ENCODE peak calls at places on chromosomes 2 and 18, in nine cellular contexts. T is coronary artery, E is lung, Z is K562, A is WERI-Rb-1, N is prostate gland, G is GM23338, D is BJ, B is PC-3. O is an unnamed sample.

GRCh38 chr2:100741880-100742814 is 77.8 kb upstream of the NPAS2 start:
- DNase-seq in T (no peak), E (peak; percentile 45), Z (no peak), A (no peak), N (no peak), G (no peak), D (peak; percentile 99), B (peak; percentile 79), O (peak; percentile 88)

GRCh38 chr18:32177530-32177929 is 12.3 kb upstream of the MEP1B start:
- DNase-seq in T (no peak), E (no peak), Z (no peak), A (no peak), N (no peak), G (no peak), D (no peak), B (no peak), O (no peak)

GRCh38 chr2:108364676-108365297 is 13.0 kb upstream of the SULT1C4 start:
- DNase-seq in T (no peak), E (no peak), Z (no peak), A (no peak), N (no peak), G (no peak), D (no peak), B (no peak), O (peak; percentile 56)

GRCh38 chr18:34592961-34593382 is 117.1 kb upstream of the DTNA start:
- DNase-seq in T (peak; percentile 85), E (peak; percentile 34), Z (no peak), A (no peak), N (peak; percentile 14), G (peak; percentile 75), D (no peak), B (no peak), O (no peak)

GRCh38 chr2:27753744-27754588 is 17.6 kb upstream of the MRPL33 start:
- DNase-seq in T (no peak), E (peak; percentile 83), Z (peak; percentile 72), A (peak; percentile 93), N (peak; percentile 40), G (peak; percentile 91), D (no peak), B (peak; percentile 89), O (peak; percentile 57)

GRCh38 chr18:42644729-42645131 is 470.8 kb downstream of the RIT2 start:
- DNase-seq in T (no peak), E (no peak), Z (no peak), A (no peak), N (no peak), G (no peak), D (no peak), B (no peak), O (no peak)

GRCh38 chr18:61326407-61326806 is 6.8 kb upstream of the CDH20 start:
- DNase-seq in T (no peak), E (no peak), Z (no peak), A (no peak), N (no peak), G (no peak), D (no peak), B (no peak), O (no peak)

GRCh38 chr18:22166070-22166972 is 3.1 kb upstream of the GATA6 start:
- DNase-seq in T (peak; percentile 89), E (peak; percentile 63), Z (no peak), A (no peak), N (no peak), G (no peak), D (no peak), B (no peak), O (no peak)

GRCh38 chr2:65548571-65549261 is 116.3 kb upstream of the SPRED2 start:
- DNase-seq in T (no peak), E (no peak), Z (no peak), A (no peak), N (no peak), G (no peak), D (no peak), B (no peak), O (no peak)

GRCh38 chr2:230582851-230583283 is 129.8 kb upstream of the CAB39 start:
- DNase-seq in T (no peak), E (no peak), Z (no peak), A (no peak), N (no peak), G (no peak), D (no peak), B (peak; percentile 73), O (no peak)

GRCh38 chr2:18651842-18652774 is 62.7 kb upstream of the NT5C1B start:
- DNase-seq in T (no peak), E (no peak), Z (no peak), A (no peak), N (no peak), G (no peak), D (peak; percentile 85), B (peak; percentile 30), O (peak; percentile 31)

GRCh38 chr2:98463988-98464771 is 19.5 kb downstream of the INPP4A start:
- DNase-seq in T (no peak), E (no peak), Z (no peak), A (no peak), N (no peak), G (no peak), D (no peak), B (no peak), O (no peak)

GRCh38 chr2:135299656-135300244 is 231.3 kb downstream of the ZRANB3 start:
- DNase-seq in T (no peak), E (no peak), Z (no peak), A (no peak), N (no peak), G (no peak), D (no peak), B (peak; percentile 33), O (no peak)

GRCh38 chr18:14976736-14977430 is 228.9 kb downstream of the ANKRD30B start:
- DNase-seq in T (no peak), E (peak; percentile 24), Z (no peak), A (no peak), N (no peak), G (no peak), D (no peak), B (peak; percentile 82), O (no peak)

GRCh38 chr18:43662657-43663056 is 385.4 kb upstream of the SYT4 start:
- DNase-seq in T (no peak), E (no peak), Z (no peak), A (no peak), N (no peak), G (no peak), D (peak; percentile 44), B (peak; percentile 38), O (peak; percentile 75)

GRCh38 chr2:180002198-180002597 is 4.9 kb downstream of the CWC22 start:
- DNase-seq in T (no peak), E (no peak), Z (no peak), A (no peak), N (no peak), G (no peak), D (no peak), B (no peak), O (no peak)

GRCh38 chr2:66815886-66816285 is 381.0 kb downstream of the MEIS1 start:
- DNase-seq in T (no peak), E (no peak), Z (no peak), A (no peak), N (no peak), G (no peak), D (no peak), B (no peak), O (no peak)

GRCh38 chr2:66813976-66814375 is 379.1 kb downstream of the MEIS1 start:
- DNase-seq in T (no peak), E (no peak), Z (no peak), A (no peak), N (no peak), G (no peak), D (no peak), B (no peak), O (no peak)

GRCh38 chr2:66814916-66815315 is 380.0 kb downstream of the MEIS1 start:
- DNase-seq in T (no peak), E (no peak), Z (no peak), A (no peak), N (no peak), G (no peak), D (no peak), B (no peak), O (no peak)

GRCh38 chr2:66813525-66813924 is 378.6 kb downstream of the MEIS1 start:
- DNase-seq in T (no peak), E (no peak), Z (no peak), A (no peak), N (no peak), G (no peak), D (no peak), B (no peak), O (no peak)
- TF ChIP-seq CTCF in T (no peak), E (no peak), Z (no peak), A (no peak), N (no peak), G (no peak), D (no peak), B (no peak), O (no peak)

GRCh38 chr2:217418544-217418943 is 558.7 kb upstream of the TNP1 start:
- DNase-seq in T (no peak), E (no peak), Z (no peak), A (no peak), N (no peak), G (no peak), D (no peak), B (no peak), O (no peak)
- H3K4me3 ChIP-seq in T (peak overlapping the region; percentile 17), E (no peak overlapping the region), Z (no peak overlapping the region), A (no peak overlapping the region), N (no peak overlapping the region), G (no peak overlapping the region), D (no peak overlapping the region), B (no peak overlapping the region), O (no peak overlapping the region)

GRCh38 chr2:194155406-194155805 is 1501.6 kb upstream of the SLC39A10 start:
- DNase-seq in T (no peak), E (no peak), Z (no peak), A (no peak), N (no peak), G (no peak), D (no peak), B (no peak), O (no peak)
- TF ChIP-seq CTCF in T (no peak), E (no peak), Z (no peak), A (no peak), N (no peak), G (no peak), D (no peak), B (no peak), O (no peak)

DNA sequence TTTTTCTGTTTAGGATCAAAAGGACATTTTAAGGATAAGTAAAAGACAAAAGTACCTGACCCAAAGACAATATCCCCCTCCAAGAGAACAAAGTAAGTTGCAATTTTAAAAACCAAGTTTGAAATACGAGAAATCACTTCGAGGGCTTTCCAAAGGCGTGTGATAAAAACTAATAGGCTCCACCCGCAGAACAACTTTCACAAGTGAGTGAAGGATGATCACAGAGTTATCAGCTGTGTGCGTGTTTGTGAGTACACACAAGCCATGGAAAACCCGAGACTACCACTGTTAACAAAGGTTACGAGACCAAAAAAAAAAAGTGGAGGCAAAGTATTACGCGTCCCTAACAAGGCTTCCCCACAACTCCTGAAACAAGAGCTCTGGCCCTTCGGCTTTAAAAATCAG is 776 bp downstream of the SMAD2 start:
- DNase-seq in T (no peak), E (no peak), Z (no peak), A (no peak), N (peak; percentile 7), G (no peak), D (no peak), B (peak; percentile 23), O (peak; percentile 9)
- H3K4me3 ChIP-seq in T (peak overlapping the region; percentile 90), E (peak overlapping the region; percentile 81), Z (peak overlapping the region; percentile 92), A (peak overlapping the region; percentile 96), N (peak overlapping the region; percentile 95), G (peak overlapping the region; percentile 82), D (peak overlapping the region; percentile 94), B (peak overlapping the region; percentile 88), O (peak overlapping the region; percentile 86)

GRCh38 chr2:209753020-209753419 is 18.6 kb upstream of the UNC80 start:
- DNase-seq in T (no peak), E (no peak), Z (no peak), A (no peak), N (no peak), G (no peak), D (no peak), B (no peak), O (no peak)
- TF ChIP-seq CTCF in T (no peak), E (no peak), Z (no peak), A (no peak), N (no peak), G (no peak), D (no peak), B (no peak), O (no peak)

O was measured in HFF-Myc.